ENCODE peak calls at places on chromosomes 1 and 21, in nine cellular contexts. One of them, this sample, is unnamed.

GRCh38 chr1:230753191-230753585 is 6.0 kb downstream of the CAPN9 start:
- DNase-seq in prostate gland: no peak
- DNase-seq in endothelial cell of umbilical vein: no peak
- DNase-seq in IMR-90: no peak
- DNase-seq in NB4: no peak
- DNase-seq in lower leg skin: no peak
- DNase-seq in upper lobe of left lung: no peak
- DNase-seq in body of pancreas: no peak
- DNase-seq in HCT116: no peak
- DNase-seq in this sample: no peak

GRCh38 chr1:13824626-13825025 is 124.6 kb downstream of the PRDM2 start:
- DNase-seq in HCT116: no peak
- DNase-seq in prostate gland: no peak
- DNase-seq in body of pancreas: no peak
- DNase-seq in endothelial cell of umbilical vein: no peak
- DNase-seq in NB4: no peak
- DNase-seq in lower leg skin: no peak
- DNase-seq in upper lobe of left lung: no peak
- DNase-seq in IMR-90: no peak
- DNase-seq in this sample: no peak

GRCh38 chr1:42877380-42877779 is 31.0 kb downstream of the ZNF691 start:
- DNase-seq in lower leg skin: no peak
- DNase-seq in body of pancreas: no peak
- DNase-seq in IMR-90: no peak
- DNase-seq in NB4: no peak
- DNase-seq in endothelial cell of umbilical vein: no peak
- DNase-seq in HCT116: no peak
- DNase-seq in upper lobe of left lung: no peak
- DNase-seq in prostate gland: no peak
- DNase-seq in this sample: no peak

GRCh38 chr1:235326719-235327558 is 1.0 kb downstream of the ARID4B start:
- DNase-seq in lower leg skin: peak; percentile 22
- DNase-seq in IMR-90: no peak
- DNase-seq in body of pancreas: peak; percentile 39
- DNase-seq in HCT116: no peak
- DNase-seq in NB4: peak; percentile 76
- DNase-seq in endothelial cell of umbilical vein: peak; percentile 63
- DNase-seq in prostate gland: peak; percentile 8
- DNase-seq in upper lobe of left lung: peak; percentile 90
- DNase-seq in this sample: peak; percentile 61

GRCh38 chr1:4585216-4585615 is 69.2 kb upstream of the AJAP1 start:
- DNase-seq in IMR-90: no peak
- DNase-seq in endothelial cell of umbilical vein: no peak
- DNase-seq in prostate gland: no peak
- DNase-seq in lower leg skin: no peak
- DNase-seq in upper lobe of left lung: no peak
- DNase-seq in body of pancreas: peak; percentile 38
- DNase-seq in NB4: peak; percentile 21
- DNase-seq in HCT116: no peak
- DNase-seq in this sample: no peak

GRCh38 chr1:182699673-182700350 is 15.4 kb upstream of the RGS8 start:
- DNase-seq in NB4: no peak
- DNase-seq in IMR-90: no peak
- DNase-seq in lower leg skin: no peak
- DNase-seq in upper lobe of left lung: peak; percentile 30
- DNase-seq in body of pancreas: peak; percentile 11
- DNase-seq in prostate gland: no peak
- DNase-seq in HCT116: no peak
- DNase-seq in endothelial cell of umbilical vein: no peak
- DNase-seq in this sample: no peak

GRCh38 chr1:175824079-175824478 is 80.7 kb upstream of the TNR start:
- DNase-seq in IMR-90: no peak
- DNase-seq in HCT116: no peak
- DNase-seq in prostate gland: no peak
- DNase-seq in lower leg skin: no peak
- DNase-seq in endothelial cell of umbilical vein: peak; percentile 41
- DNase-seq in NB4: peak; percentile 25
- DNase-seq in body of pancreas: peak; percentile 75
- DNase-seq in upper lobe of left lung: no peak
- DNase-seq in this sample: peak; percentile 21

GRCh38 chr1:218588555-218589172 is 243.5 kb downstream of the TGFB2 start:
- DNase-seq in lower leg skin: no peak
- DNase-seq in prostate gland: no peak
- DNase-seq in HCT116: no peak
- DNase-seq in endothelial cell of umbilical vein: peak; percentile 27
- DNase-seq in upper lobe of left lung: no peak
- DNase-seq in NB4: peak; percentile 9
- DNase-seq in IMR-90: no peak
- DNase-seq in body of pancreas: no peak
- DNase-seq in this sample: no peak

GRCh38 chr1:182698977-182699672 is 14.7 kb upstream of the RGS8 start:
- DNase-seq in body of pancreas: peak; percentile 15
- DNase-seq in IMR-90: no peak
- DNase-seq in lower leg skin: peak; percentile 63
- DNase-seq in endothelial cell of umbilical vein: no peak
- DNase-seq in upper lobe of left lung: no peak
- DNase-seq in prostate gland: no peak
- DNase-seq in HCT116: no peak
- DNase-seq in NB4: no peak
- DNase-seq in this sample: no peak

GRCh38 chr21:33025106-33025470 is 647 bp upstream of the OLIG2 start:
- DNase-seq in HCT116: no peak
- DNase-seq in lower leg skin: no peak
- DNase-seq in IMR-90: no peak
- DNase-seq in NB4: peak; percentile 86
- DNase-seq in endothelial cell of umbilical vein: no peak
- DNase-seq in prostate gland: no peak
- DNase-seq in upper lobe of left lung: peak; percentile 48
- DNase-seq in body of pancreas: no peak
- DNase-seq in this sample: no peak

GRCh38 chr1:2595812-2596529 is 9.4 kb downstream of the PRXL2B start:
- DNase-seq in lower leg skin: no peak
- DNase-seq in upper lobe of left lung: peak; percentile 77
- DNase-seq in body of pancreas: no peak
- DNase-seq in prostate gland: no peak
- DNase-seq in endothelial cell of umbilical vein: no peak
- DNase-seq in NB4: no peak
- DNase-seq in HCT116: no peak
- DNase-seq in IMR-90: no peak
- DNase-seq in this sample: peak; percentile 52

GRCh38 chr1:62384276-62385005 is 52.4 kb upstream of the USP1 start:
- DNase-seq in body of pancreas: peak; percentile 42
- DNase-seq in prostate gland: no peak
- DNase-seq in endothelial cell of umbilical vein: peak; percentile 60
- DNase-seq in upper lobe of left lung: no peak
- DNase-seq in NB4: no peak
- DNase-seq in lower leg skin: no peak
- DNase-seq in IMR-90: peak; percentile 86
- DNase-seq in HCT116: no peak
- DNase-seq in this sample: no peak

GRCh38 chr1:235516862-235517446 is 12.7 kb upstream of the B3GALNT2 start:
- DNase-seq in HCT116: no peak
- DNase-seq in endothelial cell of umbilical vein: no peak
- DNase-seq in body of pancreas: no peak
- DNase-seq in upper lobe of left lung: no peak
- DNase-seq in IMR-90: no peak
- DNase-seq in lower leg skin: no peak
- DNase-seq in NB4: no peak
- DNase-seq in prostate gland: no peak
- DNase-seq in this sample: no peak

GRCh38 chr1:201713093-201713810 is 115.7 kb upstream of the IPO9 start:
- DNase-seq in lower leg skin: peak; percentile 96
- DNase-seq in HCT116: peak; percentile 93
- DNase-seq in upper lobe of left lung: no peak
- DNase-seq in endothelial cell of umbilical vein: peak; percentile 94
- DNase-seq in body of pancreas: peak; percentile 93
- DNase-seq in IMR-90: peak; percentile 99
- DNase-seq in NB4: peak; percentile 88
- DNase-seq in prostate gland: peak; percentile 36
- DNase-seq in this sample: peak; percentile 71

GRCh38 chr1:235736263-235736662 is 86.7 kb upstream of the GNG4 start:
- DNase-seq in prostate gland: no peak
- DNase-seq in NB4: no peak
- DNase-seq in endothelial cell of umbilical vein: no peak
- DNase-seq in body of pancreas: no peak
- DNase-seq in lower leg skin: no peak
- DNase-seq in IMR-90: peak; percentile 13
- DNase-seq in HCT116: no peak
- DNase-seq in upper lobe of left lung: no peak
- DNase-seq in this sample: no peak

GRCh38 chr1:238061967-238062613 is 171.4 kb upstream of the ZP4 start:
- DNase-seq in endothelial cell of umbilical vein: no peak
- DNase-seq in lower leg skin: no peak
- DNase-seq in upper lobe of left lung: no peak
- DNase-seq in NB4: no peak
- DNase-seq in IMR-90: peak; percentile 29
- DNase-seq in prostate gland: no peak
- DNase-seq in body of pancreas: no peak
- DNase-seq in HCT116: no peak
- DNase-seq in this sample: no peak

GRCh38 chr1:5586629-5587028 is 405.6 kb downstream of the NPHP4 start:
- DNase-seq in IMR-90: no peak
- DNase-seq in NB4: no peak
- DNase-seq in prostate gland: no peak
- DNase-seq in endothelial cell of umbilical vein: no peak
- DNase-seq in lower leg skin: no peak
- DNase-seq in body of pancreas: no peak
- DNase-seq in upper lobe of left lung: no peak
- DNase-seq in HCT116: no peak
- DNase-seq in this sample: no peak

GRCh38 chr1:112904831-112905227 is 51.2 kb downstream of the SLC16A1 start:
- DNase-seq in HCT116: peak; percentile 13
- DNase-seq in IMR-90: no peak
- DNase-seq in NB4: no peak
- DNase-seq in body of pancreas: peak; percentile 10
- DNase-seq in endothelial cell of umbilical vein: no peak
- DNase-seq in lower leg skin: no peak
- DNase-seq in upper lobe of left lung: no peak
- DNase-seq in prostate gland: no peak
- DNase-seq in this sample: no peak

GRCh38 chr1:168148916-168149315 is 12.2 kb upstream of the GPR161 start:
- DNase-seq in lower leg skin: no peak
- DNase-seq in endothelial cell of umbilical vein: no peak
- DNase-seq in HCT116: no peak
- DNase-seq in IMR-90: no peak
- DNase-seq in upper lobe of left lung: no peak
- DNase-seq in body of pancreas: no peak
- DNase-seq in NB4: no peak
- DNase-seq in prostate gland: no peak
- DNase-seq in this sample: no peak
- H3K4me3 ChIP-seq in lower leg skin: no peak overlapping the region
- H3K4me3 ChIP-seq in endothelial cell of umbilical vein: no peak overlapping the region
- H3K4me3 ChIP-seq in HCT116: no peak overlapping the region
- H3K4me3 ChIP-seq in IMR-90: no peak overlapping the region
- H3K4me3 ChIP-seq in upper lobe of left lung: no peak overlapping the region
- H3K4me3 ChIP-seq in body of pancreas: no peak overlapping the region
- H3K4me3 ChIP-seq in NB4: no peak overlapping the region
- H3K4me3 ChIP-seq in prostate gland: no peak overlapping the region
- H3K4me3 ChIP-seq in this sample: no peak overlapping the region

GRCh38 chr1:59427155-59427554 is 130.3 kb downstream of the FGGY start:
- DNase-seq in NB4: no peak
- DNase-seq in upper lobe of left lung: no peak
- DNase-seq in IMR-90: peak; percentile 83
- DNase-seq in HCT116: peak; percentile 92
- DNase-seq in body of pancreas: no peak
- DNase-seq in lower leg skin: peak; percentile 54
- DNase-seq in endothelial cell of umbilical vein: no peak
- DNase-seq in prostate gland: no peak
- DNase-seq in this sample: no peak
- TF ChIP-seq POLR2A in NB4: no peak
- TF ChIP-seq POLR2A in upper lobe of left lung: no peak
- TF ChIP-seq POLR2A in IMR-90: no peak
- TF ChIP-seq POLR2A in HCT116: no peak
- TF ChIP-seq POLR2A in body of pancreas: no peak
- TF ChIP-seq POLR2A in lower leg skin: no peak
- TF ChIP-seq POLR2A in endothelial cell of umbilical vein: no peak
- TF ChIP-seq POLR2A in prostate gland: no peak
- TF ChIP-seq POLR2A in this sample: no peak

GRCh38 chr1:172723251-172723650 is 64.3 kb downstream of the FASLG start:
- DNase-seq in HCT116: no peak
- DNase-seq in prostate gland: no peak
- DNase-seq in endothelial cell of umbilical vein: no peak
- DNase-seq in IMR-90: peak; percentile 31
- DNase-seq in lower leg skin: no peak
- DNase-seq in NB4: no peak
- DNase-seq in upper lobe of left lung: no peak
- DNase-seq in body of pancreas: no peak
- DNase-seq in this sample: no peak

GRCh38 chr1:172724746-172725613 is 66.1 kb downstream of the FASLG start:
- DNase-seq in HCT116: no peak
- DNase-seq in upper lobe of left lung: no peak
- DNase-seq in body of pancreas: no peak
- DNase-seq in lower leg skin: no peak
- DNase-seq in prostate gland: no peak
- DNase-seq in endothelial cell of umbilical vein: no peak
- DNase-seq in IMR-90: no peak
- DNase-seq in NB4: peak; percentile 68
- DNase-seq in this sample: no peak

GRCh38 chr1:172726740-172727139 is 67.8 kb downstream of the FASLG start:
- DNase-seq in NB4: peak; percentile 72
- DNase-seq in upper lobe of left lung: no peak
- DNase-seq in prostate gland: no peak
- DNase-seq in IMR-90: no peak
- DNase-seq in lower leg skin: no peak
- DNase-seq in body of pancreas: no peak
- DNase-seq in endothelial cell of umbilical vein: no peak
- DNase-seq in HCT116: no peak
- DNase-seq in this sample: no peak

GRCh38 chr1:172727956-172728603 is 69.2 kb downstream of the FASLG start:
- DNase-seq in prostate gland: no peak
- DNase-seq in body of pancreas: peak; percentile 17
- DNase-seq in IMR-90: peak; percentile 29
- DNase-seq in NB4: peak; percentile 76
- DNase-seq in endothelial cell of umbilical vein: peak; percentile 9
- DNase-seq in upper lobe of left lung: no peak
- DNase-seq in HCT116: peak; percentile 63
- DNase-seq in lower leg skin: no peak
- DNase-seq in this sample: no peak

DNA sequence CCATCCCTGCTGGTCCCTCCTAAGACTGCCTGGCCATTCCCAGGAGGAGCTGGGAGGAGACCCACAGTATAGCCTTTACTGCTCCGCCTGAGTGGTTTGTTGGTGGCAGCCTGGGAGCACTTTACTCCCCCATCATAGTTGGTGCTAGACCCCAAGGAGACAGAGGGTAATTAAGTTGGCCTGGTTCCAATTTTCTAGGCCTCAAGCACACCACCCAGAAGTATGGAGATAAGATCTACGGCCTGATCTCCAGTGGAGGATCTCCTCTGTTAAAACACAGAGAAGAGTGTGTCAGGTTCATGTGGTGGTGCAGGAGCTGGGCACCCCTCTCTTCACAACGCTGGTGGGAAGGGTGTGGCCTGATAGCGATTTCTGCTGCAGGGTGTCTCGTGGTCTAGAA is 68.4 kb downstream of the FASLG start:
- DNase-seq in prostate gland: no peak
- DNase-seq in IMR-90: no peak
- DNase-seq in HCT116: no peak
- DNase-seq in NB4: no peak
- DNase-seq in endothelial cell of umbilical vein: no peak
- DNase-seq in lower leg skin: no peak
- DNase-seq in body of pancreas: no peak
- DNase-seq in upper lobe of left lung: no peak
- DNase-seq in this sample: no peak
- H3K4me3 ChIP-seq in prostate gland: no peak overlapping the region
- H3K4me3 ChIP-seq in IMR-90: no peak overlapping the region
- H3K4me3 ChIP-seq in HCT116: no peak overlapping the region
- H3K4me3 ChIP-seq in NB4: no peak overlapping the region
- H3K4me3 ChIP-seq in endothelial cell of umbilical vein: no peak overlapping the region
- H3K4me3 ChIP-seq in lower leg skin: no peak overlapping the region
- H3K4me3 ChIP-seq in body of pancreas: no peak overlapping the region
- H3K4me3 ChIP-seq in upper lobe of left lung: no peak overlapping the region
- H3K4me3 ChIP-seq in this sample: no peak overlapping the region

GRCh38 chr1:91020967-91021685 is 709 bp downstream of the ZNF644 start:
- DNase-seq in NB4: peak; percentile 86
- DNase-seq in prostate gland: peak; percentile 68
- DNase-seq in upper lobe of left lung: no peak
- DNase-seq in endothelial cell of umbilical vein: peak; percentile 91
- DNase-seq in lower leg skin: peak; percentile 54
- DNase-seq in HCT116: no peak
- DNase-seq in IMR-90: peak; percentile 89
- DNase-seq in body of pancreas: peak; percentile 79
- DNase-seq in this sample: peak; percentile 77
- TF ChIP-seq POLR2A in NB4: peak; percentile 38
- TF ChIP-seq POLR2A in prostate gland: peak; percentile 32
- TF ChIP-seq POLR2A in upper lobe of left lung: no peak
- TF ChIP-seq POLR2A in endothelial cell of umbilical vein: no peak
- TF ChIP-seq POLR2A in lower leg skin: no peak
- TF ChIP-seq POLR2A in HCT116: no peak
- TF ChIP-seq POLR2A in IMR-90: no peak
- TF ChIP-seq POLR2A in body of pancreas: no peak
- TF ChIP-seq POLR2A in this sample: no peak

This sample was measured in right lobe of liver.